ENCODE peak calls at places on chromosomes 11 and 22, in four cellular contexts. One of them, this sample, is unnamed.

GRCh38 chr11:18705651-18706281 is 7.2 kb downstream of the TMEM86A start:
- DNase-seq in SK-N-SH: peak; percentile 72
- DNase-seq in GM12878: no peak
- DNase-seq in HepG2: no peak
- DNase-seq in this sample: no peak

GRCh38 chr11:35247428-35247827 is 108.5 kb downstream of the CD44 start:
- DNase-seq in SK-N-SH: no peak
- DNase-seq in GM12878: no peak
- DNase-seq in HepG2: no peak
- DNase-seq in this sample: no peak

GRCh38 chr11:134047586-134047999 is 21.3 kb upstream of the JAM3 start:
- DNase-seq in SK-N-SH: no peak
- DNase-seq in GM12878: no peak
- DNase-seq in HepG2: no peak
- DNase-seq in this sample: no peak

GRCh38 chr11:74220376-74220775 is 49.3 kb downstream of the PPME1 start:
- DNase-seq in SK-N-SH: peak; percentile 37
- DNase-seq in GM12878: no peak
- DNase-seq in HepG2: no peak
- DNase-seq in this sample: no peak

GRCh38 chr11:75100314-75100713 is 3.6 kb upstream of the OR2AT4 start:
- DNase-seq in SK-N-SH: no peak
- DNase-seq in GM12878: peak; percentile 78
- DNase-seq in HepG2: no peak
- DNase-seq in this sample: peak; percentile 87

GRCh38 chr11:56642339-56642738 is at the start of gene OR5AP2:
- DNase-seq in SK-N-SH: no peak
- DNase-seq in GM12878: no peak
- DNase-seq in HepG2: no peak
- DNase-seq in this sample: no peak

GRCh38 chr11:34680206-34680605 is 59.3 kb downstream of the EHF start:
- DNase-seq in SK-N-SH: no peak
- DNase-seq in GM12878: no peak
- DNase-seq in HepG2: no peak
- DNase-seq in this sample: no peak

GRCh38 chr22:38569972-38570840 is at the start of gene DMC1:
- DNase-seq in SK-N-SH: peak; percentile 95
- DNase-seq in GM12878: peak; percentile 73
- DNase-seq in HepG2: peak; percentile 69
- DNase-seq in this sample: peak; percentile 91

GRCh38 chr11:106464728-106465127 is 387.3 kb downstream of the AASDHPPT start:
- DNase-seq in SK-N-SH: no peak
- DNase-seq in GM12878: no peak
- DNase-seq in HepG2: no peak
- DNase-seq in this sample: no peak

GRCh38 chr11:107957109-107957588 is 28.9 kb downstream of the RAB39A start:
- DNase-seq in SK-N-SH: peak; percentile 78
- DNase-seq in GM12878: peak; percentile 11
- DNase-seq in HepG2: no peak
- DNase-seq in this sample: no peak

GRCh38 chr11:107951105-107951504 is 22.9 kb downstream of the RAB39A start:
- DNase-seq in SK-N-SH: peak; percentile 19
- DNase-seq in GM12878: no peak
- DNase-seq in HepG2: no peak
- DNase-seq in this sample: no peak

GRCh38 chr11:107956543-107956942 is 28.3 kb downstream of the RAB39A start:
- DNase-seq in SK-N-SH: peak; percentile 54
- DNase-seq in GM12878: no peak
- DNase-seq in HepG2: no peak
- DNase-seq in this sample: no peak

GRCh38 chr11:107947904-107948303 is 19.7 kb downstream of the RAB39A start:
- DNase-seq in SK-N-SH: no peak
- DNase-seq in GM12878: no peak
- DNase-seq in HepG2: no peak
- DNase-seq in this sample: no peak

GRCh38 chr11:107953506-107953905 is 25.3 kb downstream of the RAB39A start:
- DNase-seq in SK-N-SH: no peak
- DNase-seq in GM12878: no peak
- DNase-seq in HepG2: no peak
- DNase-seq in this sample: no peak
- H3K4me3 ChIP-seq in SK-N-SH: no peak overlapping the region
- H3K4me3 ChIP-seq in GM12878: no peak overlapping the region
- H3K4me3 ChIP-seq in HepG2: no peak overlapping the region
- H3K4me3 ChIP-seq in this sample: no peak overlapping the region

DNA sequence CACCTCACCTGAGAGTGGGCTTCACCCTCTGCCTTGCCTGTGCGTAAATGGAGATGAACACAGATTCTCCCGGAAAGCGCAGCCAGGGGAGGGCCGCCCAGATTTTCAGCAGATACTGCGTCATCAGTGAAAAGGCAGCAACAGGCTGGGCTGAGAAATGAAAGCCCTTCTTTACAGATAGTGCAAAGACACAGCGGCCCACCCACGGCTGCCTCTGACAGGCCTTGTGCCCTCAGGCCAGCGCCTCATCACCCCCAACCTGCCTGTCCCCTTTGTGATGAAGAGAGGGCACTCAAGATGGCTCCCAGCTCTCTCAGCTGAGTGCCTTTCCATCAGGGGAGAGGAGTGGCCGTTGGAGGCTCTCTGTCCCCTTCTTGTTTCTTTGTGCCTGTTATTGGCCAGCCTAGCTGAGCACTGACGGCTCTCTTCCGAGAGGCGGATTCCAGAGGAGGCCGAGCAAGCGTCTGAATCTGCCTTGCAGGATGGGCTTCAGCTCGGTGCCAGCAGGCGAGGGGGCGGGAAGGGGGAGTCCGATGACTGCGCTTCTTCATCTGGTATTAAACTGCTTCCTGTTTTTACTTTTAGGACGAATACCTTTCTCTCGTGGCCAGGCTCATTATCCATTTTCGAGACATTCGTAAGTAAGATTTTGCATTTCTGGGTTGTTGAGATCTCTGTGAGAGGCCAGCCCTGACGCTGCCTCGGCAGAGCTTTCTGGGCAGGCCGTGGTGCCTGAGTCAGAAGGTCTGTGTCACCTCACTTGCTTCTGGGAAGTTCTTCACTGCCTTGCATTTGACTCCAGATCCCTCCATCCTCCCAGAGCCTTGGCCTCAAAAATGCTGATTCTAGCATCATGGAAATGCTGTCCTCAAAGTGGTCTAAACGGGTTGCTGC is 43.7 kb downstream of the MED15 start:
- DNase-seq in SK-N-SH: no peak
- DNase-seq in GM12878: peak; percentile 12
- DNase-seq in HepG2: no peak
- DNase-seq in this sample: no peak
- TF ChIP-seq PBX3 in SK-N-SH: no peak
- TF ChIP-seq PBX3 in GM12878: no peak
- TF ChIP-seq PBX3 in HepG2: no peak
- TF ChIP-seq PBX3 in this sample: no peak

GRCh38 chr22:45499746-45500145 is 2.9 kb upstream of the FBLN1 start:
- DNase-seq in SK-N-SH: no peak
- DNase-seq in GM12878: no peak
- DNase-seq in HepG2: no peak
- DNase-seq in this sample: no peak

GRCh38 chr22:45503816-45504702 is 1.4 kb downstream of the FBLN1 start:
- DNase-seq in SK-N-SH: peak; percentile 66
- DNase-seq in GM12878: no peak
- DNase-seq in HepG2: no peak
- DNase-seq in this sample: no peak

GRCh38 chr22:45503071-45503815 is 560 bp downstream of the FBLN1 start:
- DNase-seq in SK-N-SH: peak; percentile 72
- DNase-seq in GM12878: no peak
- DNase-seq in HepG2: no peak
- DNase-seq in this sample: no peak

GRCh38 chr22:45504703-45505341 is 2.1 kb downstream of the FBLN1 start:
- DNase-seq in SK-N-SH: peak; percentile 74
- DNase-seq in GM12878: no peak
- DNase-seq in HepG2: no peak
- DNase-seq in this sample: no peak

GRCh38 chr22:45502215-45503070 is at the start of gene FBLN1:
- DNase-seq in SK-N-SH: peak; percentile 97
- DNase-seq in GM12878: no peak
- DNase-seq in HepG2: peak; percentile 71
- DNase-seq in this sample: peak; percentile 50
- H3K4me3 ChIP-seq in SK-N-SH: peak within 1 kb of the TSS; percentile 77
- H3K4me3 ChIP-seq in GM12878: no peak within 1 kb of the TSS
- H3K4me3 ChIP-seq in HepG2: peak within 1 kb of the TSS; percentile 82
- H3K4me3 ChIP-seq in this sample: peak within 1 kb of the TSS; percentile 76

DNA sequence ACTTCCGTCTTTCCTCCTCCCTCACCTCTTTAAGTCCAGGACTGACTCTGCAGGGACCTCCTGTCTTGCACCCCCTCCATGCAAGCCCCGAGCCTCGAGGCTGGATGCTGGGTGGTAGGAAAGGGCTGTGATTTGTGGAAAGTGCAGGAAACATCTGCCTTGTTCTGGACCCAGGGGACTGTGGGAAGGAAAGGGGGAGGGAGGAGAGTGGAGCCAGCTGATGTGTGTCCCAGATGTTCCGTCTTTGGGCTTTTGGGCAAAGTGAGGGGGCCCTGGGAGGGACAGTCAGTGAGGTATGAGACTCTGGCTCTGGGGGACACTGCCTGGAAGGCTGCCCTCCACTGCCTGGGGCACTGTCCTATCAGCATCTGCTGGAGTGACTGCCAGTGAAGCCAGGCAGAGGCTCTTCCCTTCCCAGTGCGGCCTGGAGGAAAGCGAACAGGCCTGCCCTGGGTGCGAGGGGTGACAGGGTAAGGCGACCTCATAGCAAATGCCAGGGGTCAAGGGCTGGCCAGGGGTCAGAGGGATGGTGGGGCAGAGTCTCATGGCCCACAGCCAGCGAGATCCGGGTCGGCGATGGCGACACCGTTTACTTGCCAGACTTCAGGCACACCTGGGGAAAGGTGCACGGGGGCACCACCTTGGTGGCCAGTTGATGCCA is 1.7 kb downstream of the MRGPRD start:
- DNase-seq in SK-N-SH: peak; percentile 59
- DNase-seq in GM12878: no peak
- DNase-seq in HepG2: no peak
- DNase-seq in this sample: no peak
- TF ChIP-seq PBX3 in SK-N-SH: no peak
- TF ChIP-seq PBX3 in GM12878: no peak
- TF ChIP-seq PBX3 in HepG2: no peak
- TF ChIP-seq PBX3 in this sample: no peak

GRCh38 chr11:68121067-68121899 is at the start of gene CHKA:
- DNase-seq in SK-N-SH: peak; percentile 99
- DNase-seq in GM12878: peak; percentile 47
- DNase-seq in HepG2: peak; percentile 84
- DNase-seq in this sample: peak; percentile 84

GRCh38 chr11:68117896-68118470 is 3.2 kb downstream of the CHKA start:
- DNase-seq in SK-N-SH: no peak
- DNase-seq in GM12878: no peak
- DNase-seq in HepG2: peak; percentile 60
- DNase-seq in this sample: no peak

GRCh38 chr11:68116892-68117435 is 4.2 kb downstream of the CHKA start:
- DNase-seq in SK-N-SH: no peak
- DNase-seq in GM12878: no peak
- DNase-seq in HepG2: no peak
- DNase-seq in this sample: no peak

GRCh38 chr11:68120212-68121066 is 749 bp downstream of the CHKA start:
- DNase-seq in SK-N-SH: peak; percentile 91
- DNase-seq in GM12878: peak; percentile 32
- DNase-seq in HepG2: peak; percentile 47
- DNase-seq in this sample: no peak

GRCh38 chr11:68118753-68119448 is 2.3 kb downstream of the CHKA start:
- DNase-seq in SK-N-SH: no peak
- DNase-seq in GM12878: peak; percentile 79
- DNase-seq in HepG2: no peak
- DNase-seq in this sample: no peak
- H3K4me3 ChIP-seq in SK-N-SH: no peak overlapping the region
- H3K4me3 ChIP-seq in GM12878: peak overlapping the region; percentile 92
- H3K4me3 ChIP-seq in HepG2: peak overlapping the region; percentile 93
- H3K4me3 ChIP-seq in this sample: no peak overlapping the region

GRCh38 chr11:60993611-60994010 is 22.1 kb downstream of the CD6 start:
- DNase-seq in SK-N-SH: no peak
- DNase-seq in GM12878: no peak
- DNase-seq in HepG2: no peak
- DNase-seq in this sample: no peak
- TF ChIP-seq PBX3 in SK-N-SH: no peak
- TF ChIP-seq PBX3 in GM12878: no peak
- TF ChIP-seq PBX3 in HepG2: no peak
- TF ChIP-seq PBX3 in this sample: no peak

This sample was measured in A549.